ENCODE peak calls at places on chromosome 6, in five cellular contexts. V is fibroblast of lung, Z is lower lobe of right lung, N is kidney, G is adrenal gland. J is an unnamed sample.

GRCh38 chr6:161429921-161430490 is 156.1 kb upstream of the AGPAT4 start:
- DNase-seq in V (no peak), Z (no peak), N (no peak), G (no peak), J (no peak)

GRCh38 chr6:161722394-161722793 is 448.5 kb upstream of the AGPAT4 start:
- DNase-seq in V (no peak), Z (no peak), N (no peak), G (no peak), J (no peak)

GRCh38 chr6:134351615-134352474 is 33.9 kb upstream of the SGK1 start:
- DNase-seq in V (no peak), Z (no peak), N (no peak), G (no peak), J (no peak)

GRCh38 chr6:32459781-32460424 is 20.2 kb downstream of the HLA-DRA start:
- DNase-seq in V (no peak), Z (peak), N (peak), G (no peak), J (no peak)

GRCh38 chr6:35024601-35025054 is 116.5 kb downstream of the TCP11 start:
- DNase-seq in V (peak), Z (peak), N (no peak), G (peak), J (no peak)

GRCh38 chr6:392441-393390 is 1.2 kb downstream of the IRF4 start:
- DNase-seq in V (no peak), Z (no peak), N (peak), G (no peak), J (no peak)

GRCh38 chr6:139996253-139996834 is 621.9 kb upstream of the CITED2 start:
- DNase-seq in V (peak), Z (no peak), N (no peak), G (no peak), J (no peak)

GRCh38 chr6:163391983-163392382 is 22.5 kb upstream of the QKI start:
- DNase-seq in V (no peak), Z (no peak), N (no peak), G (no peak), J (no peak)

GRCh38 chr6:11007715-11008608 is 36.1 kb downstream of the ELOVL2 start:
- DNase-seq in V (peak), Z (no peak), N (no peak), G (no peak), J (no peak)

DNA sequence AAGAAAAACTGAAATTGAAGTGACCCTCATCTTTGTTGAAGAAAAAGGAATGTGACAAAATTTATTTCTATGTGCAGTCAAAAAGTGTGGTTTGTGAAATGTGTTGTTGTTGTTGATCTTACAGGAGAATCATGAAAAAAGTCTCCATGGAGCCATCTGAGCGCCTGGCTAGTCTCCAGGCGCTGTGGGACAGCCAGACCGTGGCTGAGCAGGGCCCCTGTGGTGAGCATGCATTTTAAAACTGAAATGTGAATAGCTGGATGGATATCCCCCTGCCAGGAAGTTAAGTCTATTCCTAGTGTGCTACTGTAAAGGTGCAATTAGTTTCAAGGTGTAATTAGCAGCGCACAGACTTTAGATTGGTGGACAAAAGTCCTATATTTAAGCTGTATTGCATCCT is 170.6 kb downstream of the CARMIL1 start:
- DNase-seq in V (no peak), Z (no peak), N (no peak), G (no peak), J (no peak)
- H3K27ac ChIP-seq in V (no peak), Z (no peak), N (no peak), G (no peak), J (no peak)

GRCh38 chr6:41552723-41553122 is 6.5 kb downstream of the FOXP4 start:
- DNase-seq in V (no peak), Z (no peak), N (no peak), G (no peak), J (no peak)

GRCh38 chr6:41553405-41553999 is 7.3 kb downstream of the FOXP4 start:
- DNase-seq in V (no peak), Z (no peak), N (no peak), G (no peak), J (no peak)

GRCh38 chr6:41549673-41550072 is 3.5 kb downstream of the FOXP4 start:
- DNase-seq in V (no peak), Z (no peak), N (no peak), G (no peak), J (no peak)

GRCh38 chr6:41551086-41551702 is 5.0 kb downstream of the FOXP4 start:
- DNase-seq in V (no peak), Z (no peak), N (no peak), G (no peak), J (no peak)

DNA sequence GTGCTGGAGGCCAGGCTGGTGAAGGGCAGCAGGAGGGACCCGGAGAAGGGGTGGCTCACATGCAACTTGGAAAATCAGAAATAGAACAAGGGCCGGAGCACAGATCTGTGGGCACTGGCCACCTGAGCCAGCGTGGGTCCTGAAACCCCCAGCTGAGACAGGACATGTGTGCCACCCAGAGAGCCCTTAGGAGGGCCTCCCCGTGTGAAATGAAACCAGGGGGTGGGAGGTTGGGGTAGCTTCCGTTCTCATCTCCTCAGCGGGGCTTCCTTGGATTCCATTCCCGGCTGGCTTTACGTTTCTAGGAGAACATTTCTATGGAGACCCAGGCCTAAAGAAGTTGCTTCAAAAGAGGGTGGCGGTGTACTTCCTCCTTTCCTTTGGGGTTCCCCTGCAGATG is 5.7 kb downstream of the FOXP4 start:
- DNase-seq in V (no peak), Z (no peak), N (no peak), G (no peak), J (no peak)
- H3K27ac ChIP-seq in V (no peak), Z (no peak), N (no peak), G (no peak), J (no peak)

DNA sequence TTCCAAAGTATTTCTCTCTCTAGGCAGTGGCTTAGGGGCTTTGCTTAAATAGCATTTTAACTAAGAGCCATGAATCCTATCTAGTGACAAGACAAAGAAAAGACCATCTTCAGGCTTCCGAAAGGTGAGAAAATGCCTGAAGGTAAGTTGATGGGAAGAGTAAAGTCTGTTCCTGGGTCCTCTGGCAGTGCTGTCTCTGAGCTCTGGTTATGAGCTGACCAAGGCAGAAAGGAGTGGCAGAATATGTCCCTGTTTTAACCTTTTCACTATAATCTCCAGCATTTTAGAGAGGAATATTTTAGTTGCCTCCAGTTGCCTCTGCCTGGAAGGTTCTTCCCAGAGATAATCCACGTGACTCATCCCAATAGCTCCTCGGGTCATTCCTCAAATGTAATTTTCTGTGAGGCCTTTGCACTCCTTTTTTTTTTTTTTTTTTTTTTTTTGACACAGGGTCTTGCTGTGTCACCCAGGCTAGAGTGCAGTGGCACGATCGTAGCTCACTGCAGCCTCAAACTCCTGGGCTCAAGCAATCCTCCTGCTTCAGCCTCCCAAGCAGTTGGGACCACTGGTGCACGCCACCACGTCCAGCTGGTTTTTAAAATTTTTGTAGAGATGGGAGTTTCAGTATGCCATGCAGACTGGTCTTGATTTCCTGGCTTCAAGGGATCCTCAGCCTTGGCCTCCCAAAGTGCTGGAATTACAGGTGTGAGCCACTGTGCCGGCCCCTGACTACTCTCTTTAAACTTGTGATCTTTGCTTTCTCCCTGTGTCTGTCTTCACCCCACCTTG is 3.7 kb upstream of the ARMH2 start:
- DNase-seq in V (no peak), Z (no peak), N (no peak), G (no peak), J (no peak)
- H3K27ac ChIP-seq in V (peak), Z (no peak), N (no peak), G (no peak), J (peak)

GRCh38 chr6:13444604-13445003 is 42.8 kb downstream of the GFOD1 start:
- DNase-seq in V (no peak), Z (no peak), N (no peak), G (no peak), J (no peak)

GRCh38 chr6:13446371-13446770 is 41.0 kb downstream of the GFOD1 start:
- DNase-seq in V (no peak), Z (no peak), N (no peak), G (no peak), J (no peak)

GRCh38 chr6:13445744-13446115 is 41.7 kb downstream of the GFOD1 start:
- DNase-seq in V (no peak), Z (no peak), N (no peak), G (no peak), J (no peak)

GRCh38 chr6:13447949-13448724 is 39.3 kb downstream of the GFOD1 start:
- DNase-seq in V (no peak), Z (no peak), N (no peak), G (no peak), J (no peak)

GRCh38 chr6:13445005-13445743 is 42.2 kb downstream of the GFOD1 start:
- DNase-seq in V (peak), Z (peak), N (peak), G (peak), J (peak)
- H3K27ac ChIP-seq in V (peak), Z (peak), N (no peak), G (no peak), J (no peak)

DNA sequence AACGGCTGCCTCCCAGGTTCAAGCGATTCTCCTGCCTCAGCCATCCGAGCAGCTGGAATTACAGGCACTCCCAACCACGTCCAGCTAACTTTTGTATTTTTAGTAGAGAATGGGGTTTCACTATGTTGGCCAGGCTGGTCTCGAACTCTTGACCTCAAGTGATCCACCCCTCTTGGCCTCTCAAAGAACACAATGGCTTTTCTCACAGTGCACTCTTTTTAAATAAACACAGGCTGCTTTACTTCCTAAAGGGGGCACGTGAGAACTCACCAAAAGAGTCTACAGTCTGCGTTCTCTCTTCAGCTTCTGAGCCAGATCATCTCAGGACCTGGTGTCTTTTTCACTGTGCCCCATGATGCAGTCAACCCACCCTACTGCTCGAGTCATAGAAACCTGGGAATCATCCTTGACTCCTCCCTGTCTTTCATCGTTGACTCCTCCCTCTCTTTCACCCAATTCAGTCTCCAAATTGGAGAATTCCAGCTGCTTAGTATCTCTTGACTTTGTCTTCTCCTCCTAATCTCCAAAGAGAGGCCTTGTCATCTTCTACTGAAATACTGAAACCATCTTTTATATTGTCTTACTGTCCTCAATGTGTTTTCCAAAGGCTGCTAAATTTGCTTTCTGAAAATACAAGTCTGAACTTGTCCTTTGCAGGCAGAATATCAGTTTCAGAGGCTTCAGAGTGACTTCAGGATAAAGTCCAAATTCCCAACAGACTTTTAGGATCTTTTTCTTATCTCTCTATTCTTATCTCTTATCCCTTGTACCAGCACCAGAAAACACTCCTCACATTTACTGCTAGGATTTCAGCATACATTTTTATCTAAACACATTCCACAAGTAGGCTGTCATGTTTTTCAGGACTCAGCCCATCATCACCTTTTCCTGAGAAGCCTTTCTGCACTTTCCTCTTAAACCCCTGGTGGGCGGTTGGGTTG is 323.4 kb downstream of the SYNE1 start:
- DNase-seq in V (peak), Z (no peak), N (no peak), G (no peak), J (no peak)
- H3K27ac ChIP-seq in V (peak), Z (peak), N (no peak), G (no peak), J (peak)

GRCh38 chr6:89144358-89145041 is 1.4 kb upstream of the PM20D2 start:
- DNase-seq in V (no peak), Z (no peak), N (no peak), G (no peak), J (no peak)

GRCh38 chr6:89145962-89146747 is at the start of gene PM20D2:
- DNase-seq in V (peak), Z (peak), N (peak), G (peak), J (peak)

GRCh38 chr6:89146748-89147715 is 1.2 kb downstream of the PM20D2 start:
- DNase-seq in V (peak), Z (no peak), N (no peak), G (no peak), J (no peak)

GRCh38 chr6:89145461-89145961 is 344 bp upstream of the PM20D2 start:
- DNase-seq in V (peak), Z (no peak), N (no peak), G (no peak), J (no peak)

DNA sequence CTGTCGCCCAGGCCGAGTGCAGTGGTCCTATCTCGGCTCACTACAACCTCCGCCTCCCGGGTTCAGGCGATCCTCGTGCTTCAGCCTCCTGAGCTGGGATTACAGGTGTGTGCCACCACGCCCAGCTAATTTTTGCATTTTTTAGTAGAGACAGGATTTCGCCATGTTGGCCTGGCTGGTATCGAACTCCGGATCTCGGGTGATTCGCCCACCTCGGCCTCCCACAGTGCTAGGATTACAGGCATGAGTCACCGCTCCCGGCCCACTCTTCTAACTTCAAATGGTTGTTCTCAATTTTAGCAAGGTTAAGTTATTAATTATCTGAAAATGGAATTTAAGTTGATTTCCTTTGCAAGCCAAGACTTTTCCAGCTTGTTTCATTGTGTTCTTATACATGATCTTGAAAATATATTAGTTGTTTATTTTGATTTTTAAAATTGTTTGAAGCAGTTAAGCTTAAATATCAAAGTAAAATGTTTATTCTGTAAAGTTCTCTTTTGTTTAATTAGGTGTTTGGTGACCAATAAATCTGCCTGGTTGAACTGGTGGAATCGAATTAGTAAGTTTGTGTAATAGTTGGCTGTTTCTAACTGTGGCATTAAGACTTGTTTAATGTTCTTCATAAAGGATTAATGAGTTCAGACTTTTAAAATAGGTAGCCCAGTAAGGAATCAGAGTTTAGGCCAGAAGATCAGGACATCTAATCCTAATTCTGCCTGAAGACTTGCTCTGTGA is 2.3 kb downstream of the PM20D2 start:
- DNase-seq in V (peak), Z (no peak), N (no peak), G (no peak), J (no peak)
- H3K27ac ChIP-seq in V (no peak), Z (no peak), N (no peak), G (no peak), J (no peak)

GRCh38 chr6:28485482-28485881 is 30.1 kb downstream of the GPX6 start:
- DNase-seq in V (no peak), Z (no peak), N (no peak), G (no peak), J (no peak)
- H3K27ac ChIP-seq in V (no peak), Z (no peak), N (no peak), G (no peak), J (no peak)

J was measured in caudate nucleus.